ENCODE peak calls at places on chromosome 1, in six cellular contexts. M is progenitor cell of endocrine pancreas, P is MM.1S, G is AG10803, Y is RWPE1, J is stomach. T is an unnamed sample.

GRCh38 chr1:207241164-207241934 is 80.1 kb upstream of the CD55 start:
- DNase-seq in M (no peak), G (no peak), Y (no peak), P (no peak), J (no peak), T (no peak)

GRCh38 chr1:32636793-32637561 is 13.4 kb downstream of the ZBTB8OS start:
- DNase-seq in G (no peak), P (no peak), J (no peak), Y (peak; percentile 6), M (no peak), T (no peak)

GRCh38 chr1:204294371-204294770 is 65.4 kb downstream of the PLEKHA6 start:
- DNase-seq in P (no peak), G (peak; percentile 93), Y (peak; percentile 90), J (no peak), M (no peak), T (no peak)

GRCh38 chr1:24673336-24673735 is 30.2 kb downstream of the SRRM1 start:
- DNase-seq in P (no peak), J (no peak), M (no peak), G (peak; percentile 53), Y (peak; percentile 18), T (no peak)

GRCh38 chr1:151579436-151580225 is 32.2 kb upstream of the SNX27 start:
- DNase-seq in M (no peak), Y (peak; percentile 75), P (no peak), J (no peak), G (peak; percentile 32), T (no peak)

GRCh38 chr1:7783178-7783711 is 846 bp upstream of the PER3 start:
- DNase-seq in G (peak; percentile 61), J (peak; percentile 71), Y (peak; percentile 71), M (peak; percentile 51), P (peak; percentile 18), T (peak; percentile 76)

GRCh38 chr1:212589434-212589833 is 19.1 kb upstream of the ATF3 start:
- DNase-seq in M (no peak), P (no peak), J (no peak), G (no peak), Y (no peak), T (no peak)

GRCh38 chr1:16012590-16013219 is 5.1 kb downstream of the HSPB7 start:
- DNase-seq in M (peak; percentile 47), P (peak; percentile 36), J (peak; percentile 88), G (peak; percentile 87), Y (no peak), T (no peak)

GRCh38 chr1:65764052-65764451 is 28.6 kb upstream of the PDE4B start:
- DNase-seq in J (no peak), P (no peak), Y (no peak), G (no peak), M (no peak), T (no peak)

GRCh38 chr1:205664399-205665108 is 15.8 kb downstream of the SLC45A3 start:
- DNase-seq in G (no peak), Y (peak; percentile 76), P (no peak), M (no peak), J (peak; percentile 68), T (no peak)

GRCh38 chr1:7687411-7687810 is 83.7 kb upstream of the VAMP3 start:
- DNase-seq in P (no peak), J (no peak), G (no peak), M (no peak), Y (no peak), T (no peak)

GRCh38 chr1:7664893-7665250 is 106.2 kb upstream of the VAMP3 start:
- DNase-seq in Y (no peak), J (no peak), G (no peak), M (no peak), P (no peak), T (no peak)

GRCh38 chr1:210684466-210685294 is 356.0 kb downstream of the HHAT start:
- DNase-seq in M (no peak), G (no peak), J (no peak), P (peak; percentile 83), Y (no peak), T (no peak)

GRCh38 chr1:17438176-17438976 is 1.1 kb downstream of the RCC2 start:
- DNase-seq in Y (no peak), G (peak; percentile 52), M (peak; percentile 39), P (peak; percentile 71), J (peak; percentile 69), T (peak; percentile 73)

GRCh38 chr1:70961374-70961773 is 86.2 kb downstream of the PTGER3 start:
- DNase-seq in Y (no peak), J (no peak), P (no peak), G (no peak), M (no peak), T (no peak)

GRCh38 chr1:70963374-70963773 is 84.2 kb downstream of the PTGER3 start:
- DNase-seq in G (no peak), Y (no peak), J (no peak), P (no peak), M (no peak), T (no peak)

GRCh38 chr1:70970407-70970806 is 77.2 kb downstream of the PTGER3 start:
- DNase-seq in G (no peak), P (no peak), J (no peak), Y (no peak), M (no peak), T (no peak)

DNA sequence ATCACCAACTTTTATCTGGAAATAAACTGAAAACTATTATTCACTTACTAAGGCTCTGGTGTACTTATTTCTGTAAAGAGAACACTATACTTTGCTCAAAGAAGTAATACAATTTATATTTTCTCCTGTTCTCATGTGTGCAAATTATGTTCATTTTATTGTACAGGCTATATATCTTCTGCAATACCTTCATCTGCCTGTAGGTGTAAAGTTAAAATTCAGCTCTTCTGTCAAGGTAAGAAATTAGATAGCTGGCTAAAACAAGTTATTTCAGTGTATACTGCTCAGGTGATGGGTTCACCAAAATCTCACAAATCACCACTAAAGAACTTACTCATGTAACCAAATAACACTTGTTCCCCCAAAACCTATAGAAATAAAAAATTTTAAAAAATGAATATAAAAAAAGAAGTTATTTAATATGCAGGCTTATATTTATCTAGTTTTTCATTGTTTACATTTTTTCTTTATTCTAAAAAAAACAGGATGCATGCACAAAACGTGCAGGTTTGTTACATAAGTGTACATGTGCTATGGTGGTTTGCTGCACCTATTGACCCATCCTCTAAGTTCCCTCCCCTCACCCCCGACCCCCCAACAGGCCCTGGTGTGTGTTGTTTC is 81.5 kb downstream of the PTGER3 start:
- DNase-seq in G (peak; percentile 12), Y (peak; percentile 4), J (no peak), P (peak; percentile 14), M (no peak), T (no peak)
- TF ChIP-seq CTCF in G (peak; percentile 50), Y (peak; percentile 21), J (no peak), P (peak; percentile 38), M (peak; percentile 59), T (peak; percentile 89)

GRCh38 chr1:153958111-153958960 is at the start of gene CRTC2:
- DNase-seq in J (peak; percentile 99), P (peak; percentile 100), M (peak; percentile 94), G (peak; percentile 98), Y (peak; percentile 97), T (peak; percentile 99)

GRCh38 chr1:153956997-153957715 is 1.3 kb downstream of the CRTC2 start:
- DNase-seq in Y (no peak), M (no peak), P (no peak), G (no peak), J (no peak), T (no peak)

GRCh38 chr1:153958961-153959260 is 499 bp upstream of the CRTC2 start:
- DNase-seq in J (no peak), P (no peak), Y (no peak), G (peak; percentile 21), M (no peak), T (no peak)

GRCh38 chr1:153959454-153959853 is 1.0 kb upstream of the CRTC2 start:
- DNase-seq in P (no peak), G (no peak), J (no peak), M (no peak), Y (no peak), T (no peak)

GRCh38 chr1:153957744-153958110 is 685 bp downstream of the CRTC2 start:
- DNase-seq in J (no peak), M (no peak), Y (no peak), G (no peak), P (peak; percentile 55), T (no peak)
- TF ChIP-seq CTCF in J (no peak), M (no peak), Y (no peak), G (no peak), P (no peak), T (no peak)

GRCh38 chr1:214603819-214604252 is 841 bp downstream of the CENPF start:
- DNase-seq in J (no peak), G (no peak), Y (no peak), P (peak; percentile 13), M (no peak), T (no peak)

GRCh38 chr1:214604543-214604942 is 1.5 kb downstream of the CENPF start:
- DNase-seq in Y (peak; percentile 12), J (no peak), M (no peak), P (no peak), G (peak; percentile 40), T (no peak)

DNA sequence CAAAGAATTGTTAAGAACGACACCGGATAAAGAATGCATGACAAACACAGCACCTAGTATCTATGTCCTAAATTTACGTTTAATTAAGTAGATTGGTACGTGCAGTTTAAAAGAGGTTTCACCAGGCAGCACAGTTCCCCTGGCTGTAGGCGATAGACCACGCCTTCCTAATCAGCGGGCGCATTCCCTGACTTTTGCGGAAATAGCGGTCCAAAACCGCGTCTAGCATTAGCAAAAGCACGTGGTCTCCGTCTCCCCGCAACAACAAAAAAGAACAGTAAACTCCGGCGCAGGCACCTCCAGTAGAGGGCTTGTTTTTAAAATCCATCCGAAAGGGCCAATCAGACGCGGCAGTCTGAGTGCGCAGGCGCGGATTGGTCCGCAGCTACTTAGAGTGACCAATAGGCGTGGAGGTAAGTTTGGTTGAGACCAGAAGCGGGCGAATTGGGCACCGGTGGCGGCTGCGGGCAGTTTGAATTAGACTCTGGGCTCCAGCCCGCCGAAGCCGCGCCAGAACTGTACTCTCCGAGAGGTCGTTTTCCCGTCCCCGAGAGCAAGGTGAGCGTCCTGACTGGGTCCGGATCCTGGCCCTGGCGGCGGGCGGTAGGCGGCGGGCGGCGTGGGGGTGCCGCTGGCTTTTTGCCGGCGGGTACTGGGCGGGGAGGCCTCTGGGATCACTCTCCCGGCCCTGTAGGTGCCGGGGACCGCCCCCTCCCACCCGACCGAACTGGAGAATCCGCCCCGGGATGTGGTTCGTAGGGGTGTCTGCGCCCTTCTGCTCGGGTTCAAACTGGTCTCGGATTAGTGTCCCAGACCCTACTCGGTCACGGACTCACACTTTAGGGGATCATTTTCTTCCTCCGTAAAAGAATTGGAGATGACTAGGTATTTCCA is at the start of gene CENPF:
- DNase-seq in P (peak; percentile 100), J (peak; percentile 96), M (peak; percentile 93), G (peak; percentile 98), Y (peak; percentile 99), T (peak; percentile 94)
- TF ChIP-seq CTCF in P (peak; percentile 8), J (no peak), M (no peak), G (peak; percentile 45), Y (no peak), T (peak; percentile 34)

GRCh38 chr1:30907390-30907640 is 1.2 kb downstream of the SDC3 start:
- DNase-seq in J (no peak), G (no peak), M (no peak), P (no peak), Y (no peak), T (no peak)

GRCh38 chr1:30908446-30908885 is at the start of gene SDC3:
- DNase-seq in M (no peak), G (peak; percentile 43), J (peak; percentile 40), Y (peak; percentile 35), P (peak; percentile 25), T (no peak)

GRCh38 chr1:30907641-30908445 is 715 bp downstream of the SDC3 start:
- DNase-seq in G (no peak), M (no peak), P (no peak), J (no peak), Y (no peak), T (no peak)

GRCh38 chr1:30911061-30911954 is 2.8 kb upstream of the SDC3 start:
- DNase-seq in J (peak; percentile 91), M (peak; percentile 63), G (peak; percentile 83), Y (peak; percentile 86), P (peak; percentile 53), T (peak; percentile 92)

GRCh38 chr1:30908886-30909777 is 574 bp upstream of the SDC3 start:
- DNase-seq in Y (no peak), J (no peak), P (no peak), G (no peak), M (no peak), T (no peak)
- TF ChIP-seq CTCF in Y (no peak), J (no peak), P (no peak), G (no peak), M (no peak), T (no peak)

T was measured in glutamatergic neuron.